ENCODE peak calls at places on chromosomes 6 and 20, in six cellular contexts. One of them, this sample, is unnamed.

GRCh38 chr20:49552007-49552406 is 15.9 kb downstream of the PTGIS start:
- DNase-seq in SK-N-DZ: no peak
- DNase-seq in skeletal muscle cell: no peak
- DNase-seq in occipital lobe: no peak
- DNase-seq in T-cell: no peak
- DNase-seq in foreskin fibroblast: no peak
- DNase-seq in this sample: no peak

GRCh38 chr6:586553-586952 is 70.3 kb downstream of the HUS1B start:
- DNase-seq in T-cell: no peak
- DNase-seq in occipital lobe: no peak
- DNase-seq in SK-N-DZ: no peak
- DNase-seq in skeletal muscle cell: no peak
- DNase-seq in foreskin fibroblast: no peak
- DNase-seq in this sample: no peak

GRCh38 chr6:54801669-54802068 is 44.9 kb upstream of the FAM83B start:
- DNase-seq in skeletal muscle cell: peak
- DNase-seq in foreskin fibroblast: peak
- DNase-seq in SK-N-DZ: no peak
- DNase-seq in occipital lobe: no peak
- DNase-seq in T-cell: no peak
- DNase-seq in this sample: peak

GRCh38 chr6:47407295-47408281 is 70.0 kb upstream of the CD2AP start:
- DNase-seq in SK-N-DZ: no peak
- DNase-seq in skeletal muscle cell: no peak
- DNase-seq in foreskin fibroblast: no peak
- DNase-seq in T-cell: no peak
- DNase-seq in occipital lobe: no peak
- DNase-seq in this sample: no peak

GRCh38 chr6:21596379-21597242 is 3.1 kb downstream of the SOX4 start:
- DNase-seq in skeletal muscle cell: no peak
- DNase-seq in foreskin fibroblast: peak
- DNase-seq in occipital lobe: peak
- DNase-seq in SK-N-DZ: peak
- DNase-seq in T-cell: no peak
- DNase-seq in this sample: peak

GRCh38 chr20:53660947-53661381 is 67.3 kb upstream of the ZNF217 start:
- DNase-seq in SK-N-DZ: no peak
- DNase-seq in foreskin fibroblast: no peak
- DNase-seq in occipital lobe: no peak
- DNase-seq in T-cell: no peak
- DNase-seq in skeletal muscle cell: no peak
- DNase-seq in this sample: no peak

GRCh38 chr20:2289475-2289874 is 6.3 kb upstream of the TGM3 start:
- DNase-seq in SK-N-DZ: no peak
- DNase-seq in skeletal muscle cell: no peak
- DNase-seq in T-cell: no peak
- DNase-seq in occipital lobe: no peak
- DNase-seq in foreskin fibroblast: no peak
- DNase-seq in this sample: no peak

GRCh38 chr6:146281963-146282362 is 253.1 kb downstream of the GRM1 start:
- DNase-seq in occipital lobe: no peak
- DNase-seq in skeletal muscle cell: no peak
- DNase-seq in foreskin fibroblast: no peak
- DNase-seq in SK-N-DZ: no peak
- DNase-seq in T-cell: no peak
- DNase-seq in this sample: no peak

GRCh38 chr20:32976746-32977145 is 27.5 kb downstream of the SUN5 start:
- DNase-seq in skeletal muscle cell: no peak
- DNase-seq in foreskin fibroblast: no peak
- DNase-seq in occipital lobe: no peak
- DNase-seq in SK-N-DZ: no peak
- DNase-seq in T-cell: no peak
- DNase-seq in this sample: no peak

GRCh38 chr20:5612476-5613291 is 137.5 kb upstream of the SHLD1 start:
- DNase-seq in SK-N-DZ: no peak
- DNase-seq in skeletal muscle cell: no peak
- DNase-seq in T-cell: no peak
- DNase-seq in occipital lobe: no peak
- DNase-seq in foreskin fibroblast: peak
- DNase-seq in this sample: peak

GRCh38 chr6:11744753-11745152 is 33.9 kb downstream of the ADTRP start:
- DNase-seq in skeletal muscle cell: no peak
- DNase-seq in occipital lobe: no peak
- DNase-seq in foreskin fibroblast: peak
- DNase-seq in T-cell: no peak
- DNase-seq in SK-N-DZ: no peak
- DNase-seq in this sample: no peak

This sample was measured in amniotic stem cell.